ENCODE peak calls at places on chromosomes 1 and 21, in ten cellular contexts. D is hepatocyte; X is SJSA1; T is PC-9; E is IMR-90; Y is CD4-positive, alpha-beta T cell; O is PC-3; U is CD8-positive, alpha-beta T cell; Q is breast epithelium; C is upper lobe of right lung. L is an unnamed sample. For H3K27me3, the result is how much of the 10 kb centered on the place peaks cover.

GRCh38 chr1:87928623-87929022 is 599.9 kb downstream of the LMO4 start:
- DNase-seq in D (peak), X (no peak), T (no peak), E (no peak), Y (no peak), O (no peak), U (no peak), Q (no peak), C (no peak), L (peak)

GRCh38 chr1:85611390-85611789 is 30.8 kb downstream of the CCN1 start:
- DNase-seq in D (no peak), X (no peak), T (no peak), E (peak), Y (no peak), O (peak), U (no peak), Q (no peak), C (no peak), L (no peak)

GRCh38 chr1:222124602-222125001 is 382.7 kb upstream of the DUSP10 start:
- DNase-seq in D (no peak), X (no peak), T (no peak), E (no peak), Y (no peak), O (peak), U (no peak), Q (no peak), C (no peak), L (peak)

GRCh38 chr1:203045821-203046594 is 19.7 kb downstream of the PPFIA4 start:
- DNase-seq in D (no peak), X (no peak), T (peak), E (peak), Y (no peak), O (no peak), U (no peak), Q (no peak), C (no peak), L (no peak)

GRCh38 chr1:44423706-44424546 is 18.9 kb downstream of the RNF220 start:
- DNase-seq in D (peak), X (no peak), T (no peak), E (peak), Y (no peak), O (peak), U (no peak), Q (peak), C (no peak), L (peak)

GRCh38 chr1:118863688-118864087 is 124.5 kb downstream of the TBX15 start:
- DNase-seq in D (no peak), X (no peak), T (no peak), E (no peak), Y (no peak), O (no peak), U (no peak), Q (no peak), C (no peak), L (no peak)

GRCh38 chr21:41919666-41920398 is 34.0 kb downstream of the C2CD2 start:
- DNase-seq in D (no peak), X (no peak), T (no peak), E (no peak), Y (no peak), O (no peak), U (no peak), Q (no peak), C (no peak), L (no peak)

GRCh38 chr1:178021955-178022354 is 52.1 kb upstream of the SEC16B start:
- DNase-seq in D (no peak), X (no peak), T (no peak), E (no peak), Y (no peak), O (no peak), U (no peak), Q (no peak), C (no peak), L (peak)

GRCh38 chr1:226371049-226371694 is 36.7 kb downstream of the PARP1 start:
- DNase-seq in D (no peak), X (no peak), T (no peak), E (no peak), Y (no peak), O (no peak), U (no peak), Q (no peak), C (no peak), L (no peak)

GRCh38 chr1:34871443-34872132 is 12.0 kb upstream of the SMIM12 start:
- DNase-seq in D (no peak), X (no peak), T (no peak), E (no peak), Y (no peak), O (no peak), U (no peak), Q (no peak), C (no peak), L (no peak)

GRCh38 chr1:112646225-112646624 is 26.6 kb downstream of the CAPZA1 start:
- DNase-seq in D (no peak), X (no peak), T (no peak), E (no peak), Y (no peak), O (no peak), U (no peak), Q (no peak), C (no peak), L (no peak)

DNA sequence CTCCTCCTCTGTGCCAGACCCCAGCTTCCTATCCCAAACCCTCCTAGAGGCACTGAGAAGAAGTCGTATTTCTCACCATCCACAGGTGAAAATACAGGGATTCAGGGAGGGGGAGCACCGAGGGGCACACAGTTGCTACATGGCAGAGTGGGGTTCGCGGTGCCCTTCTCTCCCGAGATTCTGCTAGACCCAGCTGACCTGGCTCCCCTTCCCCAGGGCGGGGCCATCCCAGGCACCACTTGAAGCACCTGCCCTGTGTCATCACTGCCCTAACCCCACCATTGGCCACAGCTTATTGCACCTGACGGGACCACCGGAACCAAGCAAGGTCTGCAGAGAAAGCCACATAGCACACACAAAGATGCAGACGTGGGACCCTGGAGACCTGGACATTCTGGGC is 30.5 kb downstream of the SDC3 start:
- DNase-seq in D (no peak), X (no peak), T (no peak), E (no peak), Y (no peak), O (no peak), U (no peak), Q (no peak), C (no peak), L (no peak)
- H3K27me3 ChIP-seq in D (under half), X (under half), T (under half), E (under half), Y (under half), O (under half), U (under half), Q (under half), C (under half), L (under half)

GRCh38 chr1:167278497-167278896 is 57.8 kb downstream of the POU2F1 start:
- DNase-seq in D (no peak), X (no peak), T (no peak), E (no peak), Y (no peak), O (no peak), U (no peak), Q (no peak), C (no peak), L (no peak)

GRCh38 chr1:167272375-167272957 is 51.8 kb downstream of the POU2F1 start:
- DNase-seq in D (no peak), X (no peak), T (no peak), E (no peak), Y (no peak), O (no peak), U (no peak), Q (no peak), C (no peak), L (no peak)

GRCh38 chr1:167274061-167274460 is 53.4 kb downstream of the POU2F1 start:
- DNase-seq in D (no peak), X (no peak), T (no peak), E (no peak), Y (no peak), O (no peak), U (no peak), Q (no peak), C (no peak), L (no peak)

GRCh38 chr1:167273027-167273800 is 52.5 kb downstream of the POU2F1 start:
- DNase-seq in D (no peak), X (peak), T (no peak), E (peak), Y (no peak), O (no peak), U (no peak), Q (no peak), C (no peak), L (no peak)

GRCh38 chr1:167276969-167277368 is 56.3 kb downstream of the POU2F1 start:
- DNase-seq in D (no peak), X (no peak), T (no peak), E (no peak), Y (no peak), O (no peak), U (no peak), Q (no peak), C (no peak), L (no peak)
- H3K27me3 ChIP-seq in D (under half), X (under half), T (under half), E (under half), Y (under half), O (under half), U (under half), Q (under half), C (under half), L (under half)

DNA sequence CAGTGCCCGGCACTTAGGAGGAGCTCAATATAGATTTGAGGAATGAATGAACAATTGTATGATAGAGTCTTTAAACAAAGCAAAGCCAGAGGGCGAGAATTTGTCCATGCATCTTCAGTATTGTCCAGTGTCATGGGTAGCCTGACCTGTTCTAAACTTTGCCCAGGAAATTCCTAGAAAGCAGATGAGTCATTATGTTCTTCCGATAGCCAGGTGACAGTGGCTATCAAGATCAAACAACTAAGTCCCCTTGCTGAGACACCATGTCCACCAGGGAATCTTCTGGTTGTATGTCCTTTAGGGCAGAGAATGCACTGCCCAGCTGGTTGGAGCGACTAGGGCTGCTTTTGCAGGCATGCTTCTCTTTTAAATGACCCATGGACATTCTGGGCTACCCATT is 1.8 kb upstream of the SLC26A9 start:
- DNase-seq in D (peak), X (no peak), T (peak), E (no peak), Y (no peak), O (no peak), U (no peak), Q (no peak), C (no peak), L (no peak)
- H3K27me3 ChIP-seq in D (under half), X (under half), T (under half), E (half or more), Y (under half), O (half or more), U (under half), Q (half or more), C (under half), L (under half)

DNA sequence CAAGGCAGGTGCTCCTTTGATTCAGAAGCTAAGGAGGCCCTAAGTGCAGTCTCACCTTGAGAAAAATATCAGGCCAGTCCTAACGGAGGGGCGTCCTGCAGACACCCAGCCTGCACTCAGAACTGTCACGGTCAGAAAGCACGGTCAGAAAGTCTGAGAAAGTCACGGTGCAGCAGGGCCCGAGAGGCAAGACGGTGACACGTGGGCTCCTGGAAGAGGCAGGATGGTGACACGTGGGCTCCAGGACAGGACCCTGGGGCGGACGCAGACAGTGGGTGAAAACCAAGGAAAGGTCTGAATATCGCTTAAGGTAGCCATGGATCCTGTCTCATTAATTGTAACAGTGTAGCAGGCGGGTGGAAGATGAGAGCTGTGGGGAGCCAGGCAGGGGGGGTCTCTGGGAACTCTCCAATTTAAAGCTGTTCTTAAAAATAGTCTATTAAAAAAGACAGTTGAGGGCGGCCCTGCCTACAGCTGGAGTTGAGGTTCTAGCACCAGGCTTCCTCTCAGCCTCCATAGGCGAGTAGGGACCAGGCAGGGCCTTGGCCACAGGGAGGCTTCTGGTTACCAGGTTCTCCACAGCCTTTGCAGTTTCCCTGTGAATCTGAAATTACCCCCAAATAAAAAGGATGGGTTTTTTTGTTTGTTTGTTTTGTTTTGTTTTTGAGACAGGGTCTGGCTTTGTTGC is 65.2 kb downstream of the FAAP20 start:
- DNase-seq in D (no peak), X (no peak), T (no peak), E (no peak), Y (no peak), O (no peak), U (no peak), Q (no peak), C (peak), L (no peak)
- H3K27me3 ChIP-seq in D (under half), X (under half), T (under half), E (under half), Y (under half), O (under half), U (under half), Q (under half), C (under half), L (under half)

DNA sequence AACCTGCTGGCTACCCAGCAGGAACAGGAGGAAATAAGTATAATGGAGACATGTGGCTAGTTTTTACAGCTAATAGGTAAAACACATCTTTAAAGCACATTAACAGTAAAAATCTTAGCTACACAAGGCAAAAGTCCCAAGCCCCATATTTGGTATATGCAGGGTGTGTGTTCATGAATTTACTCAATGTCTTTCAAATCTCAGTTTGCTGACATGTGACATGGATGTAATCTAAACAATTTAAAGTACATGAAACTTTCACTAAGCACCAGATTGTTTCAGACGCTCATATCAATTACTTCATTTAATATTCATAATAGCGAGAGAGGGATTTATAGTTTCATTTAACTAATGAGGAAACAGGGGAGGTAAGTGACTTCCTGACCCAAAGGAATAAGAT is 3.9 kb downstream of the TACSTD2 start:
- DNase-seq in D (no peak), X (no peak), T (no peak), E (no peak), Y (no peak), O (no peak), U (no peak), Q (no peak), C (no peak), L (no peak)
- H3K27me3 ChIP-seq in D (under half), X (under half), T (under half), E (half or more), Y (under half), O (under half), U (under half), Q (under half), C (under half), L (under half)

DNA sequence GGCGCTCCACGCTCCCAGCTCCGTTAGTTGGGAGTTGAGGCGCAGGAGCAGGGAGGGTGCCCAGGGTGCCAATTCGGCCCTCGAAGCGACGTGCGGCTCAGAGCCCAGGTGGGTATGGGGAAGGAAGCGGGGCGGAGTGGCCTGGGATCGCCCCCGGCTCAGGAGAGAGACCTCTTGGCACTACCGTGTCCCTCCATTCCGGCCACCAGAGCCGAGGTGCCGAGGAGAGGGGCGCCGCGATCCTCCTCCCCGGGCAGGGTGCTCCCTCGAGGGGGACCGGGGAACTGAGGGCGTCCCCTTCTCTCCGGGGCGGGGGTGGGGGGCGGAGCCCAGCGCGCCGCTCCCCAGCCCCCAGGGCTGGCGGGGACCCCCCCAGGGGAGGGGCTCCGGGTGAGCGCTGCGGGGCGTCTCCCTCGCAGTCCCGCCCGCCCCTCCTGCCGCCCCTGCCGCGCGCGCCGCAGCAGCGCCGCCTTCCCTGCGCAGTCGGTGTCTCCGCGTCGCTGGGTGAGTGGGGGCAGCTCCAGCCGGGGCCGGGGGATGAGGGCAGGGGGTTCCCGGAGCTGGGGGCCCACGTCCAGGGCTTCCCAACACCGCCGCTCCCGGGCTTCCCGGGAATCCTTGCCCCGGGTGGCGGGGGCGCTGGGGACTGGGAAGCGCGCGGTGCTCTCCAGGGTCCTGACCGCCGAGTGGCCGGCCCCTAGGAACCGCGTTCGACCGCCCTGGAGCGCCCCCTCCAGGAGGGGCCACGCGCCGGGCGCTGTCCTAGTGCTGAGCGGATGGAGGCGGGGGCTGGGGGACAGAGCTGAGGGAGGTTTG is at the start of gene HPCA:
- DNase-seq in D (peak), X (peak), T (no peak), E (peak), Y (no peak), O (peak), U (no peak), Q (no peak), C (peak), L (no peak)
- H3K27me3 ChIP-seq in D (under half), X (under half), T (under half), E (half or more), Y (half or more), O (under half), U (under half), Q (under half), C (half or more), L (under half)

GRCh38 chr1:229432116-229432461 is 1.8 kb downstream of the ACTA1 start:
- DNase-seq in D (no peak), X (no peak), T (no peak), E (no peak), Y (no peak), O (no peak), U (no peak), Q (no peak), C (no peak), L (no peak)
- H3K27me3 ChIP-seq in D (under half), X (half or more), T (under half), E (half or more), Y (half or more), O (under half), U (under half), Q (half or more), C (half or more), L (half or more)

L was measured in small intestine.